ENCODE peak calls at places on chromosomes 3 and 15, in six cellular contexts. Y is tibial artery; V is activated CD4-positive, alpha-beta memory T cell treated with anti-CD3 and anti-CD28 coated beads for 36 hours; L is IMR-90; H is stimulated activated CD4-positive, alpha-beta T cell treated with anti-CD3 and anti-CD28 coated beads, Interleukin-12 subunit alpha, Interleukin-12 subunit beta, amount 100 ng/mL, for 24 hours; G is fibroblast of mammary gland. P is an unnamed sample.

GRCh38 chr3:31699309-31699953 is 166.7 kb downstream of the STT3B start:
- DNase-seq in L (no peak), Y (no peak), G (peak; percentile 54), V (no peak), H (no peak), P (no peak)

GRCh38 chr15:83769411-83769960 is 115.6 kb downstream of the ADAMTSL3 start:
- DNase-seq in H (no peak), L (no peak), Y (no peak), G (no peak), V (no peak), P (no peak)

GRCh38 chr3:185825639-185826481 is 1.0 kb upstream of the IGF2BP2 start:
- DNase-seq in H (no peak), V (peak; percentile 57), Y (no peak), G (peak; percentile 37), L (peak; percentile 44), P (no peak)

GRCh38 chr15:41832875-41833274 is 5.0 kb downstream of the JMJD7 start:
- DNase-seq in V (peak; percentile 41), G (no peak), Y (no peak), H (no peak), L (no peak), P (no peak)

GRCh38 chr3:58833501-58833900 is 166.9 kb upstream of the FAM3D start:
- DNase-seq in G (peak; percentile 30), V (no peak), Y (no peak), H (no peak), L (no peak), P (no peak)

GRCh38 chr3:131688370-131688769 is 185.6 kb upstream of the MRPL3 start:
- DNase-seq in Y (no peak), V (no peak), G (peak; percentile 19), L (no peak), H (no peak), P (no peak)

GRCh38 chr3:135240426-135240825 is 445.4 kb downstream of the EPHB1 start:
- DNase-seq in L (no peak), V (no peak), G (peak; percentile 7), H (no peak), Y (no peak), P (no peak)

GRCh38 chr15:70379938-70380337 is 282.2 kb upstream of the TLE3 start:
- DNase-seq in L (no peak), Y (no peak), V (no peak), H (no peak), G (no peak), P (no peak)

GRCh38 chr3:64808056-64808455 is 120.3 kb upstream of the ADAMTS9 start:
- DNase-seq in L (no peak), G (no peak), H (no peak), V (no peak), Y (no peak), P (no peak)

GRCh38 chr3:119643528-119643927 is 16.9 kb downstream of the POPDC2 start:
- DNase-seq in V (no peak), H (no peak), Y (no peak), L (peak; percentile 87), G (peak; percentile 83), P (no peak)

GRCh38 chr15:72382146-72382545 is 6.3 kb upstream of the HEXA start:
- DNase-seq in L (no peak), G (no peak), H (no peak), V (no peak), Y (no peak), P (no peak)

GRCh38 chr3:13217736-13218540 is 144.7 kb upstream of the IQSEC1 start:
- DNase-seq in Y (no peak), L (peak; percentile 20), H (no peak), V (peak; percentile 42), G (no peak), P (no peak)

GRCh38 chr3:134471521-134472193 is 14.1 kb downstream of the ANAPC13 start:
- DNase-seq in Y (no peak), V (no peak), H (no peak), L (peak; percentile 94), G (peak; percentile 89), P (no peak)

GRCh38 chr3:173932624-173933023 is 535.1 kb downstream of the NLGN1 start:
- DNase-seq in V (no peak), G (peak; percentile 67), Y (no peak), H (no peak), L (peak; percentile 72), P (no peak)